ENCODE peak calls at places on chromosome 10, in six cellular contexts. S is endothelial cell, D is HFFc6, A is mesothelial cell of epicardium, R is osteocyte, C is neural crest cell. E is an unnamed sample.
A peak's percentile ranks its signal among the peaks of the same experiment; 100 is the strongest.

GRCh38 chr10:112783653-112784426 is 166.2 kb upstream of the TCF7L2 start:
- DNase-seq in S (no peak), D (no peak), A (no peak), R (peak; percentile 66), C (no peak), E (no peak)

GRCh38 chr10:20100157-20100556 is 283.9 kb downstream of the PLXDC2 start:
- DNase-seq in S (no peak), D (no peak), A (no peak), R (no peak), C (no peak), E (no peak)

GRCh38 chr10:132891313-132891712 is 51.1 kb downstream of the CFAP46 start:
- DNase-seq in S (no peak), D (no peak), A (no peak), R (no peak), C (no peak), E (no peak)

GRCh38 chr10:3478153-3478552 is 305.6 kb upstream of the PITRM1 start:
- DNase-seq in S (no peak), D (no peak), A (no peak), R (no peak), C (no peak), E (no peak)

GRCh38 chr10:81179805-81180452 is 642.2 kb downstream of the SH2D4B start:
- DNase-seq in S (peak; percentile 29), D (no peak), A (no peak), R (no peak), C (peak; percentile 1), E (no peak)

GRCh38 chr10:31619410-31620095 is 300.5 kb downstream of the ZEB1 start:
- DNase-seq in S (no peak), D (no peak), A (no peak), R (no peak), C (no peak), E (no peak)

GRCh38 chr10:101121661-101122045 is 9.4 kb upstream of the TLX1 start:
- DNase-seq in S (no peak), D (no peak), A (no peak), R (no peak), C (no peak), E (no peak)

GRCh38 chr10:1048349-1048731 is 579 bp downstream of the IDI1 start:
- DNase-seq in S (no peak), D (peak; percentile 17), A (no peak), R (no peak), C (no peak), E (no peak)

GRCh38 chr10:77205135-77205534 is 432.5 kb downstream of the KCNMA1 start:
- DNase-seq in S (no peak), D (no peak), A (no peak), R (no peak), C (no peak), E (no peak)

GRCh38 chr10:72274730-72275350 is 1.1 kb downstream of the DDIT4 start:
- DNase-seq in S (peak; percentile 67), D (peak; percentile 31), A (no peak), R (peak; percentile 92), C (peak; percentile 33), E (peak; percentile 80)

GRCh38 chr10:76492026-76492425 is 1060.6 kb downstream of the LRMDA start:
- DNase-seq in S (no peak), D (peak; percentile 80), A (no peak), R (no peak), C (no peak), E (no peak)

GRCh38 chr10:92571649-92572048 is 2.2 kb downstream of the IDE start:
- DNase-seq in S (no peak), D (no peak), A (no peak), R (no peak), C (no peak), E (no peak)

GRCh38 chr10:79149662-79150443 is 81.1 kb downstream of the ZMIZ1 start:
- DNase-seq in S (no peak), D (peak; percentile 72), A (no peak), R (peak; percentile 88), C (no peak), E (peak; percentile 36)

GRCh38 chr10:12708921-12709320 is 292.6 kb downstream of the CCDC3 start:
- DNase-seq in S (no peak), D (peak; percentile 36), A (no peak), R (no peak), C (no peak), E (no peak)

GRCh38 chr10:123402656-123403055 is 248.5 kb downstream of the BUB3 start:
- DNase-seq in S (no peak), D (no peak), A (no peak), R (no peak), C (no peak), E (no peak)

GRCh38 chr10:6037975-6038624 is 24.1 kb downstream of the IL2RA start:
- DNase-seq in S (no peak), D (no peak), A (no peak), R (peak; percentile 5), C (no peak), E (no peak)

GRCh38 chr10:71725998-71726672 is 6.6 kb upstream of the C10orf105 start:
- DNase-seq in S (peak; percentile 52), D (peak; percentile 34), A (no peak), R (no peak), C (peak; percentile 33), E (no peak)

GRCh38 chr10:23826399-23826798 is 382.5 kb upstream of the KIAA1217 start:
- DNase-seq in S (peak; percentile 65), D (no peak), A (peak; percentile 27), R (no peak), C (peak; percentile 43), E (no peak)

GRCh38 chr10:36349445-36350063 is 707.5 kb upstream of the FZD8 start:
- DNase-seq in S (no peak), D (peak; percentile 10), A (peak; percentile 28), R (no peak), C (no peak), E (no peak)

GRCh38 chr10:24034571-24034970 is 174.4 kb upstream of the KIAA1217 start:
- DNase-seq in S (peak; percentile 11), D (no peak), A (no peak), R (no peak), C (no peak), E (no peak)

GRCh38 chr10:76675951-76676587 is 961.5 kb downstream of the KCNMA1 start:
- DNase-seq in S (no peak), D (no peak), A (no peak), R (no peak), C (no peak), E (no peak)

GRCh38 chr10:74078037-74078436 is 72.6 kb downstream of the AP3M1 start:
- DNase-seq in S (no peak), D (peak; percentile 41), A (no peak), R (no peak), C (no peak), E (peak; percentile 51)

GRCh38 chr10:24866615-24867583 is 85.5 kb downstream of the PRTFDC1 start:
- DNase-seq in S (no peak), D (peak; percentile 68), A (no peak), R (no peak), C (no peak), E (no peak)

GRCh38 chr10:63593576-63593975 is 72.4 kb downstream of the REEP3 start:
- DNase-seq in S (no peak), D (no peak), A (no peak), R (no peak), C (no peak), E (no peak)

GRCh38 chr10:24456319-24456718 is 247.4 kb downstream of the KIAA1217 start:
- DNase-seq in S (no peak), D (peak; percentile 87), A (no peak), R (no peak), C (no peak), E (no peak)

GRCh38 chr10:132748545-132749427 is 37.2 kb downstream of the NKX6-2 start:
- DNase-seq in S (no peak), D (no peak), A (no peak), R (no peak), C (no peak), E (no peak)

GRCh38 chr10:13515467-13515866 is 13.3 kb downstream of the BEND7 start:
- DNase-seq in S (no peak), D (no peak), A (no peak), R (no peak), C (no peak), E (no peak)

GRCh38 chr10:93821051-93821772 is 63.5 kb downstream of the LGI1 start:
- DNase-seq in S (no peak), D (peak; percentile 48), A (no peak), R (no peak), C (no peak), E (no peak)
- TF ChIP-seq CTCF in S (peak; percentile 27), D (peak; percentile 75), A (peak; percentile 36), R (peak; percentile 62), C (peak; percentile 74), E (no peak)

GRCh38 chr10:128839701-128840100 is 627.3 kb upstream of the MGMT start:
- DNase-seq in S (no peak), D (no peak), A (no peak), R (no peak), C (no peak), E (no peak)
- TF ChIP-seq CTCF in S (no peak), D (no peak), A (no peak), R (no peak), C (no peak), E (no peak)

GRCh38 chr10:129971381-129972144 is 7.5 kb upstream of the EBF3 start:
- DNase-seq in S (peak; percentile 78), D (no peak), A (no peak), R (no peak), C (no peak), E (no peak)
- TF ChIP-seq CTCF in S (no peak), D (peak; percentile 40), A (peak; percentile 2), R (peak; percentile 67), C (peak; percentile 67), E (no peak)

GRCh38 chr10:98879486-98879885 is 356.2 kb downstream of the HPSE2 start:
- DNase-seq in S (no peak), D (peak; percentile 67), A (no peak), R (no peak), C (no peak), E (no peak)
- TF ChIP-seq CTCF in S (no peak), D (no peak), A (no peak), R (no peak), C (no peak), E (no peak)

DNA sequence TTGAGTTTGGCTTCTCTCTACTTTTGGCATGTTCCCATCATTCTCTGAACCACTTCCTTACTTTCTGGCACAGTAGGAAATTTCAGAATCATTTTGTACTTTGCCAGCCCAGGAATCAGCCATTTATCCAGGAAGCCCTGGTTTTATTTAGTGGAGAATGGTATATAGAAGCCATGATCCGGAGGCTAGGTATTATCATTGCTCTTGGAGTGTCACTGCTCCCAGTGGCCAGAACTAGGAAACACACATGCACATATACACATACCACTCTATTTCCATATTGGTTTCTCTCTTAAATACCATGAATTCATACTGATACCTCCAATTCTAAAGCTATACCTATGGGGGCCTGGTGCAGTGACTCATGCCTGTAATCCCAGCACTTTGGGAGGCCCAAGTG is 36.3 kb downstream of the SUFU start:
- DNase-seq in S (no peak), D (peak; percentile 5), A (no peak), R (no peak), C (no peak), E (no peak)
- TF ChIP-seq CTCF in S (peak; percentile 38), D (peak; percentile 70), A (peak; percentile 15), R (peak; percentile 40), C (peak; percentile 53), E (no peak)

GRCh38 chr10:85213493-85213892 is 885.1 kb downstream of the CCSER2 start:
- DNase-seq in S (no peak), D (no peak), A (no peak), R (no peak), C (no peak), E (no peak)
- TF ChIP-seq CTCF in S (no peak), D (no peak), A (no peak), R (no peak), C (no peak), E (no peak)

E was measured in natural killer cell.